ENCODE peak calls at places on chromosomes 7 and 10, in six cellular contexts. X is cardiac muscle cell, D is left ventricle myocardium inferior, F is heart right ventricle, C is uterus, Q is endodermal cell. Y is an unnamed sample.
A peak's percentile ranks its signal among the peaks of the same experiment; 100 is the strongest.

GRCh38 chr10:5413012-5413938 is 918 bp downstream of the NET1 start:
- DNase-seq in X (peak; percentile 47), D (no peak), F (no peak), C (no peak), Q (peak; percentile 66), Y (no peak)

GRCh38 chr7:29987821-29988317 is 1.7 kb downstream of the SCRN1 start:
- DNase-seq in X (no peak), D (no peak), F (no peak), C (peak; percentile 22), Q (peak; percentile 64), Y (no peak)

GRCh38 chr10:46084321-46085165 is 38.5 kb upstream of the MSMB start:
- DNase-seq in X (no peak), D (no peak), F (no peak), C (no peak), Q (no peak), Y (no peak)

GRCh38 chr10:4947635-4948596 is 15.3 kb upstream of the AKR1C1 start:
- DNase-seq in X (peak; percentile 4), D (no peak), F (peak; percentile 54), C (peak; percentile 53), Q (no peak), Y (peak; percentile 5)

GRCh38 chr10:1938317-1938716 is 201.0 kb upstream of the ADARB2 start:
- DNase-seq in X (no peak), D (no peak), F (no peak), C (no peak), Q (no peak), Y (no peak)

GRCh38 chr10:63829573-63830149 is 308.5 kb downstream of the REEP3 start:
- DNase-seq in X (no peak), D (no peak), F (no peak), C (no peak), Q (peak; percentile 66), Y (no peak)

GRCh38 chr7:88357295-88357694 is 50.6 kb upstream of the STEAP4 start:
- DNase-seq in X (no peak), D (peak; percentile 19), F (peak; percentile 19), C (no peak), Q (peak; percentile 68), Y (peak; percentile 16)

GRCh38 chr7:44291066-44291732 is 34.2 kb downstream of the CAMK2B start:
- DNase-seq in X (no peak), D (peak; percentile 85), F (peak; percentile 83), C (peak; percentile 59), Q (peak; percentile 30), Y (no peak)

GRCh38 chr10:64726466-64726865 is 1205.3 kb downstream of the REEP3 start:
- DNase-seq in X (no peak), D (no peak), F (no peak), C (no peak), Q (no peak), Y (no peak)

GRCh38 chr10:95485445-95485844 is 75.7 kb downstream of the SORBS1 start:
- DNase-seq in X (no peak), D (no peak), F (no peak), C (no peak), Q (no peak), Y (no peak)

GRCh38 chr10:117980216-117980615 is 66.5 kb downstream of the RAB11FIP2 start:
- DNase-seq in X (no peak), D (no peak), F (no peak), C (no peak), Q (no peak), Y (no peak)

GRCh38 chr7:32507416-32507815 is 12.1 kb downstream of the AVL9 start:
- DNase-seq in X (no peak), D (no peak), F (no peak), C (no peak), Q (no peak), Y (no peak)

GRCh38 chr7:108598153-108598552 is 28.5 kb downstream of the DNAJB9 start:
- DNase-seq in X (no peak), D (no peak), F (no peak), C (no peak), Q (no peak), Y (no peak)

GRCh38 chr10:123136806-123137642 is 1.3 kb downstream of the HMX3 start:
- DNase-seq in X (no peak), D (no peak), F (no peak), C (no peak), Q (peak; percentile 88), Y (no peak)

GRCh38 chr10:10589540-10589939 is 428.1 kb upstream of the CELF2 start:
- DNase-seq in X (no peak), D (no peak), F (peak; percentile 54), C (no peak), Q (no peak), Y (no peak)

GRCh38 chr7:158858592-158859503 is 2.5 kb downstream of the DYNC2I1 start:
- DNase-seq in X (peak; percentile 24), D (no peak), F (no peak), C (no peak), Q (peak; percentile 73), Y (no peak)

GRCh38 chr7:158861004-158861787 is 4.8 kb downstream of the DYNC2I1 start:
- DNase-seq in X (no peak), D (no peak), F (no peak), C (no peak), Q (no peak), Y (no peak)

GRCh38 chr7:158856883-158857668 is 718 bp downstream of the DYNC2I1 start:
- DNase-seq in X (no peak), D (no peak), F (no peak), C (no peak), Q (no peak), Y (no peak)

GRCh38 chr7:158861936-158862704 is 5.8 kb downstream of the DYNC2I1 start:
- DNase-seq in X (no peak), D (no peak), F (no peak), C (no peak), Q (no peak), Y (no peak)

GRCh38 chr7:158860394-158860793 is 4.0 kb downstream of the DYNC2I1 start:
- DNase-seq in X (no peak), D (no peak), F (no peak), C (no peak), Q (no peak), Y (no peak)
- H3K27ac ChIP-seq in X (peak overlapping the region; percentile 31), D (peak overlapping the region; percentile 97), F (peak overlapping the region; percentile 94), C (no peak overlapping the region), Q (no peak overlapping the region), Y (no peak overlapping the region)

DNA sequence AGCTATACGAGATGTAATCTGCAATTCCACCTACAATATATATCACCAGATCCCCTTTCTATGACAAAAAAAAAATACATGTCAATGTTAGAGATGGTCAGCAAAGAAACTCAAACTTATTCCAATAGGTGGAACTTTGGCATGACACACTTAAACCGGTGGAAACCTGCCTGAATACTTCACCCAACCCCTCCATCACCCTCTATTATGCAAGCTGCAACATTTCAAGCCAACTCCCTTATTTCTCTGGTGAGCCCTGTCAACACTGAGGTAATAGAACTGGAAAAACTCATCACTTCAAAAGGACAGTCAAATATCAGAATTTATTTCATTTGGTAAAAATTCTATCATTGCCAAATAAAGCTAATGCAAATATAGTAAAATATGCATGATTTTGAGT is 3.6 kb downstream of the ZNF438 start:
- DNase-seq in X (no peak), D (no peak), F (no peak), C (no peak), Q (no peak), Y (no peak)
- H3K27ac ChIP-seq in X (no peak overlapping the region), D (peak overlapping the region; percentile 20), F (peak overlapping the region; percentile 98), C (no peak overlapping the region), Q (no peak overlapping the region), Y (no peak overlapping the region)

DNA sequence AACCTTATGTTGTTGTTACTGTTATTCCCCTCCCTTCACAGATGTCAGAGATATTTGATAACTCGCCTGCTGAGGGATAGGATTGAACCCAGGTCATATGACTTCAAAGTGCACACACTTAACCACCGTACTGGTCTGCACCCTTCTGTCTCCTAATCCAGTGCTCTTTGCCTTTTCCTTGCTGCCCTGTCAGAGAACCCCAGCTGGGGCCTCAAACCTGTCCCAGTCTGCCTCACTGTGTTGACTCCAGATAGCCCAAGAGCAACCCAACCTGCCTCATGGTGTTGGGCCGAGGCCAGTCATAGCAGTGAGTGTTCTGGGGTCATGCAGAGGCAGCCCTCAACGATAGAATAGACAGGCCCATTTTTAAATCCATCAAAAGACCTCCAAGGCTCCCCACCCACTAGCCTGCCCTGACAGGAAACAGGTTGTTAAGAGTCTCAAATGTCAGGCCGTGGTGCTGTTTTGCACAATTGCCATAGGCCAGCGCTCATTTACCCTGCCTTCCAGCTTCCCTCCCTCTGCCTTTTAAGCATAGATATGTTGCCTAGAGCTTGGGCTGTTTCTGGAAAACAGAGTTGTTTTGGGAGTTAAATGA is 37.0 kb upstream of the PDCD4 start:
- DNase-seq in X (peak; percentile 90), D (no peak), F (peak; percentile 64), C (peak; percentile 66), Q (peak; percentile 75), Y (peak; percentile 72)
- H3K27ac ChIP-seq in X (peak overlapping the region; percentile 90), D (peak overlapping the region; percentile 75), F (peak overlapping the region; percentile 79), C (peak overlapping the region; percentile 84), Q (peak overlapping the region; percentile 4), Y (peak overlapping the region; percentile 90)

GRCh38 chr10:7610017-7610416 is 56.7 kb downstream of the ITIH5 start:
- DNase-seq in X (no peak), D (no peak), F (no peak), C (no peak), Q (no peak), Y (no peak)
- H3K27ac ChIP-seq in X (no peak overlapping the region), D (peak overlapping the region; percentile 45), F (peak overlapping the region; percentile 45), C (no peak overlapping the region), Q (no peak overlapping the region), Y (no peak overlapping the region)

GRCh38 chr7:151505836-151506468 is 13.7 kb downstream of the RHEB start:
- DNase-seq in X (no peak), D (no peak), F (no peak), C (no peak), Q (no peak), Y (no peak)

GRCh38 chr7:151506901-151507382 is 12.8 kb downstream of the RHEB start:
- DNase-seq in X (no peak), D (no peak), F (no peak), C (no peak), Q (no peak), Y (peak; percentile 16)

GRCh38 chr7:151503902-151504714 is 15.6 kb downstream of the RHEB start:
- DNase-seq in X (no peak), D (no peak), F (no peak), C (peak; percentile 27), Q (no peak), Y (peak; percentile 27)

GRCh38 chr7:151505433-151505832 is 14.3 kb downstream of the RHEB start:
- DNase-seq in X (no peak), D (no peak), F (no peak), C (no peak), Q (no peak), Y (no peak)

DNA sequence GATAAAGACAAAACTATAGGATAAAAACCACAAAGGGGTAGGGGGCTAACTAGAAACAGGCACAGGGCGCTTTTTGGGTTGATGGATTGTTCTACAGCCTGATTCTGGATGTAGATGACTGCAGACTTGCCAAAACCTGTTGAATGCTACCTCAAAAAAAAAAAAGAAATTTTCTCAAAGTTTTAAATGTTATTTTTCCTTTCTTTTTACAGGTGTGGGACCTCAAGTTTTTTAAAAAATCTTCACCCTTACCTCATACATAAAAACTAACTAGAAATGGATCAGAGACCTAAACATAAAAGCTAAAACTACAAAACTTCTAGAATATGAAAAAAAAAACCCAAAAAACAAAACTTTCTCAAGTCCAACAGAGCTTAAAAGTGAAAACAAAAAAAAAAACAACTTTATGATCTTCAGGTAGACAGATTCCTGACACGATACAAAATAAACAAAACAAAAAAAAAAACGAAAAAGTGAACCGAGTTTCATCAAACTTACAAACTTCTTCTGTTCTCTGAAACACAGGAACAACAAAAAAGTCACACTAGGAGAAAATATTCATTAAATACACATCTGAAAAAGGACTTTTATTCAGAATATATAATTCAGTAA is 14.9 kb downstream of the RHEB start:
- DNase-seq in X (no peak), D (no peak), F (no peak), C (no peak), Q (no peak), Y (no peak)
- H3K27ac ChIP-seq in X (no peak overlapping the region), D (peak overlapping the region; percentile 35), F (no peak overlapping the region), C (peak overlapping the region; percentile 31), Q (no peak overlapping the region), Y (no peak overlapping the region)

Y was measured in prostate gland.